ENCODE peak calls at places on chromosomes 3 and 15, in nine cellular contexts. E is uterus, K is psoas muscle, Q is lower leg skin, B is fibroblast of the aortic adventitia, O is right cardiac atrium, M is cardiac muscle cell, P is right atrium auricular region, I is A549. L is an unnamed sample.

GRCh38 chr15:63260786-63261185 is 16.6 kb upstream of the APH1B start:
- DNase-seq in E (no peak), K (no peak), Q (no peak), B (no peak), O (no peak), M (peak), P (no peak), I (no peak), L (no peak)

GRCh38 chr3:53181528-53181927 is 20.5 kb downstream of the PRKCD start:
- DNase-seq in E (no peak), K (no peak), Q (no peak), B (no peak), O (no peak), M (no peak), P (no peak), I (no peak), L (no peak)

GRCh38 chr3:42115223-42115622 is 24.1 kb downstream of the TRAK1 start:
- DNase-seq in E (no peak), K (peak), Q (peak), B (no peak), O (peak), M (no peak), P (no peak), I (no peak), L (no peak)

GRCh38 chr15:68806220-68807105 is 14.2 kb downstream of the ANP32A start:
- DNase-seq in E (no peak), K (no peak), Q (peak), B (no peak), O (peak), M (no peak), P (no peak), I (no peak), L (peak)

GRCh38 chr3:56971261-56971660 is 89.2 kb upstream of the SPATA12 start:
- DNase-seq in E (no peak), K (no peak), Q (no peak), B (no peak), O (no peak), M (no peak), P (no peak), I (no peak), L (no peak)

GRCh38 chr3:71710906-71711494 is 14.2 kb downstream of the EIF4E3 start:
- DNase-seq in E (no peak), K (no peak), Q (no peak), B (peak), O (no peak), M (peak), P (no peak), I (peak), L (no peak)

GRCh38 chr3:163587342-163587741 is 1491.0 kb downstream of the SI start:
- DNase-seq in E (no peak), K (no peak), Q (no peak), B (no peak), O (no peak), M (no peak), P (no peak), I (no peak), L (no peak)

GRCh38 chr3:186760141-186760813 is 23.1 kb upstream of the EIF4A2 start:
- DNase-seq in E (no peak), K (no peak), Q (no peak), B (no peak), O (no peak), M (no peak), P (no peak), I (no peak), L (no peak)

GRCh38 chr3:119944091-119944490 is 150.2 kb downstream of the GSK3B start:
- DNase-seq in E (no peak), K (no peak), Q (no peak), B (no peak), O (no peak), M (peak), P (no peak), I (no peak), L (no peak)

GRCh38 chr3:50632450-50632849 is 15.5 kb downstream of the MAPKAPK3 start:
- DNase-seq in E (no peak), K (no peak), Q (no peak), B (no peak), O (peak), M (no peak), P (no peak), I (no peak), L (no peak)

GRCh38 chr15:92666780-92667179 is 11.2 kb upstream of the FAM174B start:
- DNase-seq in E (no peak), K (peak), Q (no peak), B (peak), O (peak), M (peak), P (peak), I (peak), L (no peak)

GRCh38 chr15:61879219-61879618 is 181.0 kb downstream of the VPS13C start:
- DNase-seq in E (no peak), K (no peak), Q (no peak), B (no peak), O (no peak), M (no peak), P (no peak), I (no peak), L (no peak)

GRCh38 chr3:13637311-13637891 is 88.5 kb downstream of the FBLN2 start:
- DNase-seq in E (no peak), K (no peak), Q (no peak), B (no peak), O (peak), M (no peak), P (no peak), I (no peak), L (no peak)

GRCh38 chr3:118688396-118688884 is 346.2 kb downstream of the IGSF11 start:
- DNase-seq in E (no peak), K (no peak), Q (no peak), B (no peak), O (no peak), M (no peak), P (no peak), I (no peak), L (no peak)

GRCh38 chr15:25710184-25710583 is 152.9 kb downstream of the ATP10A start:
- DNase-seq in E (peak), K (peak), Q (no peak), B (peak), O (peak), M (peak), P (no peak), I (peak), L (no peak)

GRCh38 chr3:129316121-129317013 is 37.7 kb downstream of the HMCES start:
- DNase-seq in E (peak), K (peak), Q (peak), B (peak), O (peak), M (peak), P (peak), I (peak), L (peak)

GRCh38 chr15:93703092-93703785 is 528.1 kb upstream of the MCTP2 start:
- DNase-seq in E (no peak), K (no peak), Q (no peak), B (no peak), O (no peak), M (no peak), P (no peak), I (no peak), L (no peak)

GRCh38 chr15:96326551-96327154 is 3.8 kb upstream of the NR2F2 start:
- DNase-seq in E (peak), K (peak), Q (peak), B (peak), O (peak), M (peak), P (no peak), I (no peak), L (no peak)

GRCh38 chr3:88180398-88180999 is 30.7 kb downstream of the C3orf38 start:
- DNase-seq in E (no peak), K (no peak), Q (no peak), B (peak), O (no peak), M (peak), P (no peak), I (peak), L (no peak)

GRCh38 chr15:51782357-51782896 is 31.0 kb downstream of the TMOD2 start:
- DNase-seq in E (no peak), K (no peak), Q (no peak), B (peak), O (no peak), M (no peak), P (no peak), I (peak), L (no peak)

GRCh38 chr3:12553921-12554391 is 2.9 kb upstream of the MKRN2 start:
- DNase-seq in E (no peak), K (peak), Q (peak), B (peak), O (peak), M (peak), P (no peak), I (no peak), L (peak)

GRCh38 chr3:150105886-150106612 is 135.4 kb upstream of the PFN2 start:
- DNase-seq in E (no peak), K (no peak), Q (no peak), B (no peak), O (no peak), M (no peak), P (no peak), I (no peak), L (no peak)

GRCh38 chr3:188900421-188900941 is 271.3 kb upstream of the TPRG1 start:
- DNase-seq in E (no peak), K (no peak), Q (no peak), B (peak), O (no peak), M (peak), P (no peak), I (peak), L (no peak)

GRCh38 chr15:73691398-73691797 is 7.2 kb downstream of the CD276 start:
- DNase-seq in E (peak), K (peak), Q (no peak), B (peak), O (peak), M (peak), P (peak), I (no peak), L (no peak)

GRCh38 chr3:15505412-15506165 is 15.9 kb downstream of the COLQ start:
- DNase-seq in E (no peak), K (no peak), Q (no peak), B (no peak), O (no peak), M (no peak), P (no peak), I (no peak), L (no peak)

GRCh38 chr3:197750396-197750831 is 731 bp downstream of the FYTTD1 start:
- DNase-seq in E (peak), K (peak), Q (peak), B (peak), O (peak), M (peak), P (peak), I (peak), L (peak)

GRCh38 chr3:43296565-43296964 is 10.2 kb downstream of the SNRK start:
- DNase-seq in E (no peak), K (no peak), Q (no peak), B (peak), O (peak), M (peak), P (no peak), I (no peak), L (no peak)
- H3K4me3 ChIP-seq in E (no peak), K (no peak), Q (no peak), B (no peak), O (no peak), M (no peak), P (no peak), I (no peak), L (no peak)

GRCh38 chr3:171455603-171456550 is 4.3 kb downstream of the TNIK start:
- DNase-seq in E (no peak), K (no peak), Q (no peak), B (peak), O (no peak), M (no peak), P (no peak), I (no peak), L (no peak)
- H3K4me3 ChIP-seq in E (no peak), K (no peak), Q (no peak), B (no peak), O (no peak), M (no peak), P (no peak), I (no peak), L (no peak)

GRCh38 chr15:75198560-75199346 is 2.9 kb upstream of the C15orf39 start:
- DNase-seq in E (no peak), K (no peak), Q (no peak), B (peak), O (peak), M (peak), P (no peak), I (no peak), L (no peak)
- H3K4me3 ChIP-seq in E (no peak), K (no peak), Q (no peak), B (no peak), O (no peak), M (no peak), P (no peak), I (no peak), L (no peak)

DNA sequence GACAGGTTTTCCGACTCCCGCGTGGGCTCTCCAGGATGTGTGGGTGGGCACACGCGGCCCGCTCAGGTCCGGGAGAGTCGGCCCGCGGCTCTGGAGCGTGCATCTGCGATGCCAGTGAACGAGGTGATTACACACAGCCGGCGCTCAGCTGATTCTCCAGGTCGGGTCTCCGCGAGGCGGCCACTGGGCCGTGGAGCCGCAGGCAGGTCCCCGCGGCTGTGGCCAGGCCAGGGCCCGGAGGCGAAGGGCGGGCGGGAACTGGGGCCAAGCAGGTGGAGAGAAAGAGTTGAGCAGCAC is 13.2 kb downstream of the PAK6 start:
- DNase-seq in E (no peak), K (no peak), Q (no peak), B (no peak), O (no peak), M (no peak), P (no peak), I (no peak), L (no peak)
- H3K4me3 ChIP-seq in E (peak), K (peak), Q (no peak), B (no peak), O (peak), M (no peak), P (peak), I (no peak), L (peak)

DNA sequence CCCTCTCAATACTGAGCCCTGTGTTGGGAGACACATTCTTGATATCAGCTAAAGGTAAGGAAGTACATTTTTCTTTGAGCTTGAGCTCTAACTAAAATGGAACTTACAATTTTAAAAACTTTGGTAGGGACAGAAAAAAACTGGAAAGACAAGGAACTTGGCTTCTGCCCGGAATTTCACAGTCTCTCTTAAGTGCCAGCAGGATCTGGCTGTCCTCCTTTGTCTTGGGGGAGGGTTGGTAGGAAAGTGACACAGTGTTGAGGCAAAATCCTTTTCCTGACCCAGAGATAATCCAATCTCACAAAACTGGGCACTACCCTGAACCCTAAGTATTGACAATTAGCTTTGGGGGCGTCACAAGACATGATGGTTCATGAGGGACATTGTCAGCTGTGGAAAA is 45.3 kb downstream of the ZPLD1 start:
- DNase-seq in E (no peak), K (no peak), Q (no peak), B (no peak), O (peak), M (no peak), P (no peak), I (no peak), L (no peak)
- H3K4me3 ChIP-seq in E (no peak), K (no peak), Q (no peak), B (no peak), O (no peak), M (no peak), P (no peak), I (no peak), L (no peak)

GRCh38 chr3:138172625-138173024 is 2.1 kb downstream of the DBR1 start:
- DNase-seq in E (no peak), K (no peak), Q (no peak), B (no peak), O (no peak), M (no peak), P (no peak), I (no peak), L (no peak)
- H3K4me3 ChIP-seq in E (no peak), K (no peak), Q (no peak), B (no peak), O (no peak), M (no peak), P (no peak), I (no peak), L (no peak)

DNA sequence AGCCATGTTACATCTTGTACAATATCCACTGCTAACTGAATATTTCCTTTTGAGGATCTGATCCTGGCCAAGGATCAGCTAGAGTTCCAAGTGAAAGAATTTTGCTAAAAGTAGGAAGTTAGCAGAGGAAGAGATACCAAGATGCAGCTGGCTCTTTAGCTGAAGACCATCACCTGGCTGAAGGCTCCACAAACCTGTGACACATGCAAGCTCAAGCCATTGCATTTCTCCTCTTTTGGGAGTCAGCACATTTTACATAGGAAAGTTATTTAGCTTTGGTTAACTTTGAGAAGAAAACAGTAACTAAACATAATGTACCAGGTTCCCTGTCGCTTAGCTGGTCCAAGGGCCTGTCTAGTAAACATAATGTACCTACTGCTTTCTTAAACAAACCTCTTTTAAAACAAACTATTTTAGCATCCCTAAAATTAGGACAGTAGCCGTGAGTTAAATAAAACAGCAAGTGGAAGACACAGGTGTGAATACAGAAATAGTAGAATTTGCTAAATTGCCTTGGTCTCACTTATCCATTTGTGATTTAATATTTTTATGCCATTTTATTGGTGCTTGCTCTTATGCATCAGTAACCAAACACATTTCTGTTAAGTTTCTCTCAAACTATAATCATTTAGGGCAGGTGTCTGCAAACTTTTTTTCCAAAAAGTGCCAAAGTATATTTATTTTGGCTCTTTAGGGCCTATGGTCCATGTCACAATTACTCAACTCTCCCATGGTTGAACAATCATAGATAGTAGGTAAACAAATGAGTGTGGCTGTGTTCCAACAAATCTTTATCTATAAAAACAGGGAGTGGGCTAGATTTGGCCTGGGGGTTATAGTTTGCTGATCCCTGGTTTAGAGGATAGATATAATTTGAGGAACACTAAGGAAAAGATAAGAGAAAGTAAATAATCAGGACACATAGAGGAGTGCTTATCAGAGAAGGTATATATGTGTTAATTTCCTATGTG is 11.2 kb downstream of the GCSAM start:
- DNase-seq in E (no peak), K (no peak), Q (no peak), B (no peak), O (no peak), M (no peak), P (no peak), I (no peak), L (no peak)
- H3K4me3 ChIP-seq in E (no peak), K (no peak), Q (no peak), B (no peak), O (no peak), M (no peak), P (no peak), I (no peak), L (no peak)

L was measured in dorsolateral prefrontal cortex.